ENCODE peak calls at places on chromosome 6, in eight cellular contexts. R is tibial artery, Z is testis, G is fibroblast of mammary gland, P is heart right ventricle, Q is fibroblast of the aortic adventitia, O is psoas muscle, Y is HepG2. H is an unnamed sample.

GRCh38 chr6:129635396-129636164 is 74.4 kb downstream of the ARHGAP18 start:
- DNase-seq in R (no peak), Z (no peak), G (peak), P (peak), Q (peak), O (no peak), Y (no peak), H (peak)

GRCh38 chr6:68760941-68761676 is 126.0 kb downstream of the ADGRB3 start:
- DNase-seq in R (no peak), Z (no peak), G (no peak), P (no peak), Q (no peak), O (no peak), Y (no peak), H (peak)

GRCh38 chr6:37783025-37783825 is 36.3 kb upstream of the ZFAND3 start:
- DNase-seq in R (peak), Z (peak), G (peak), P (no peak), Q (peak), O (peak), Y (no peak), H (peak)

GRCh38 chr6:106767271-106767670 is 137.9 kb downstream of the QRSL1 start:
- DNase-seq in R (no peak), Z (no peak), G (no peak), P (no peak), Q (no peak), O (no peak), Y (no peak), H (no peak)

GRCh38 chr6:150492941-150493340 is 106.7 kb upstream of the PLEKHG1 start:
- DNase-seq in R (no peak), Z (no peak), G (peak), P (no peak), Q (peak), O (no peak), Y (no peak), H (peak)

GRCh38 chr6:139828751-139829519 is 454.5 kb upstream of the CITED2 start:
- DNase-seq in R (no peak), Z (peak), G (no peak), P (no peak), Q (peak), O (no peak), Y (no peak), H (peak)

GRCh38 chr6:25700841-25701240 is 48.8 kb downstream of the SCGN start:
- DNase-seq in R (no peak), Z (no peak), G (no peak), P (no peak), Q (no peak), O (no peak), Y (no peak), H (no peak)

GRCh38 chr6:109460161-109460830 is 4.7 kb upstream of the MICAL1 start:
- DNase-seq in R (no peak), Z (no peak), G (no peak), P (no peak), Q (no peak), O (no peak), Y (no peak), H (no peak)

GRCh38 chr6:157596886-157597285 is 215.9 kb downstream of the ZDHHC14 start:
- DNase-seq in R (no peak), Z (peak), G (no peak), P (no peak), Q (no peak), O (no peak), Y (no peak), H (no peak)

GRCh38 chr6:29617782-29618557 is 15.0 kb downstream of the GABBR1 start:
- DNase-seq in R (no peak), Z (no peak), G (no peak), P (no peak), Q (no peak), O (no peak), Y (no peak), H (no peak)

GRCh38 chr6:28002181-28002580 is 45.1 kb downstream of the OR2B6 start:
- DNase-seq in R (no peak), Z (no peak), G (no peak), P (no peak), Q (no peak), O (no peak), Y (no peak), H (no peak)

GRCh38 chr6:80001337-80001736 is 3.1 kb upstream of the TTK start:
- DNase-seq in R (no peak), Z (no peak), G (no peak), P (no peak), Q (no peak), O (no peak), Y (no peak), H (no peak)

GRCh38 chr6:61868507-61869080 is 417.4 kb downstream of the KHDRBS2 start:
- DNase-seq in R (no peak), Z (no peak), G (no peak), P (no peak), Q (no peak), O (no peak), Y (no peak), H (no peak)

GRCh38 chr6:143015300-143015706 is 45.4 kb upstream of the AIG1 start:
- DNase-seq in R (no peak), Z (no peak), G (peak), P (no peak), Q (no peak), O (no peak), Y (no peak), H (peak)

GRCh38 chr6:46845126-46845525 is 51.9 kb downstream of the MEP1A start:
- DNase-seq in R (no peak), Z (no peak), G (no peak), P (no peak), Q (no peak), O (no peak), Y (no peak), H (no peak)

GRCh38 chr6:165227644-165228329 is 81.6 kb downstream of the C6orf118 start:
- DNase-seq in R (no peak), Z (no peak), G (peak), P (no peak), Q (peak), O (no peak), Y (no peak), H (peak)

GRCh38 chr6:20630617-20631448 is 96.6 kb downstream of the CDKAL1 start:
- DNase-seq in R (no peak), Z (no peak), G (no peak), P (no peak), Q (no peak), O (no peak), Y (peak), H (no peak)

GRCh38 chr6:131059486-131059885 is 3.6 kb downstream of the EPB41L2 start:
- DNase-seq in R (no peak), Z (no peak), G (peak), P (no peak), Q (peak), O (no peak), Y (no peak), H (peak)

GRCh38 chr6:139030211-139030530 is 1.6 kb downstream of the ABRACL start:
- DNase-seq in R (no peak), Z (no peak), G (no peak), P (no peak), Q (no peak), O (no peak), Y (no peak), H (peak)

GRCh38 chr6:79446006-79446405 is 91.2 kb downstream of the LCA5 start:
- DNase-seq in R (no peak), Z (no peak), G (peak), P (no peak), Q (no peak), O (no peak), Y (no peak), H (no peak)

GRCh38 chr6:82270791-82271392 is 23.3 kb upstream of the IBTK start:
- DNase-seq in R (no peak), Z (no peak), G (peak), P (no peak), Q (peak), O (no peak), Y (peak), H (peak)

GRCh38 chr6:138782243-138782642 is 8.7 kb downstream of the CCDC28A start:
- DNase-seq in R (no peak), Z (no peak), G (no peak), P (no peak), Q (no peak), O (no peak), Y (no peak), H (no peak)

GRCh38 chr6:3893914-3894313 is 44.7 kb downstream of the FAM50B start:
- DNase-seq in R (no peak), Z (no peak), G (no peak), P (no peak), Q (no peak), O (no peak), Y (no peak), H (no peak)

GRCh38 chr6:15505463-15505918 is 157.3 kb downstream of the DTNBP1 start:
- DNase-seq in R (no peak), Z (no peak), G (no peak), P (no peak), Q (no peak), O (peak), Y (no peak), H (no peak)

GRCh38 chr6:30020629-30021028 is 40.4 kb upstream of the POLR1H start:
- DNase-seq in R (no peak), Z (no peak), G (no peak), P (no peak), Q (no peak), O (no peak), Y (no peak), H (no peak)

GRCh38 chr6:158008894-158009891 is 27.5 kb downstream of the SYNJ2 start:
- DNase-seq in R (peak), Z (peak), G (peak), P (peak), Q (peak), O (peak), Y (no peak), H (peak)

GRCh38 chr6:111530777-111531176 is 47.8 kb upstream of the REV3L start:
- DNase-seq in R (no peak), Z (no peak), G (no peak), P (no peak), Q (no peak), O (no peak), Y (no peak), H (no peak)

GRCh38 chr6:129606664-129607063 is 103.3 kb downstream of the ARHGAP18 start:
- DNase-seq in R (no peak), Z (no peak), G (peak), P (no peak), Q (no peak), O (no peak), Y (no peak), H (peak)

GRCh38 chr6:31915756-31916155 is 11.8 kb upstream of the C2 start:
- DNase-seq in R (no peak), Z (no peak), G (no peak), P (no peak), Q (no peak), O (no peak), Y (no peak), H (no peak)

GRCh38 chr6:30818426-30818841 is 65.9 kb upstream of the DDR1 start:
- DNase-seq in R (no peak), Z (no peak), G (peak), P (no peak), Q (peak), O (no peak), Y (no peak), H (peak)

GRCh38 chr6:81304486-81304885 is 448.0 kb downstream of the TENT5A start:
- DNase-seq in R (no peak), Z (no peak), G (peak), P (no peak), Q (peak), O (no peak), Y (no peak), H (peak)

GRCh38 chr6:107616776-107617175 is 126.9 kb downstream of the SOBP start:
- DNase-seq in R (no peak), Z (no peak), G (no peak), P (no peak), Q (no peak), O (no peak), Y (no peak), H (no peak)

GRCh38 chr6:13711384-13711725 is 280 bp downstream of the RANBP9 start:
- DNase-seq in R (peak), Z (no peak), G (no peak), P (no peak), Q (no peak), O (no peak), Y (no peak), H (no peak)
- TF ChIP-seq CTCF in R (peak), Z (no peak), G (no peak), P (no peak), Q (peak), O (peak), Y (peak), H (peak)

GRCh38 chr6:41200296-41200900 is 551 bp downstream of the TREML2 start:
- DNase-seq in R (peak), Z (peak), G (peak), P (no peak), Q (peak), O (no peak), Y (no peak), H (peak)

GRCh38 chr6:41204156-41204555 is 3.2 kb upstream of the TREML2 start:
- DNase-seq in R (no peak), Z (no peak), G (no peak), P (no peak), Q (no peak), O (no peak), Y (no peak), H (no peak)

GRCh38 chr6:41200901-41201783 is at the start of gene TREML2:
- DNase-seq in R (no peak), Z (no peak), G (no peak), P (no peak), Q (no peak), O (no peak), Y (no peak), H (no peak)

GRCh38 chr6:41199427-41200246 is 1.3 kb downstream of the TREML2 start:
- DNase-seq in R (no peak), Z (no peak), G (no peak), P (no peak), Q (no peak), O (no peak), Y (no peak), H (no peak)

GRCh38 chr6:41201784-41202181 is 834 bp upstream of the TREML2 start:
- DNase-seq in R (no peak), Z (no peak), G (no peak), P (no peak), Q (no peak), O (no peak), Y (no peak), H (no peak)
- H3K4me3 ChIP-seq in R (no peak), Z (no peak), G (no peak), P (no peak), Q (no peak), O (no peak), Y (no peak), H (no peak)

DNA sequence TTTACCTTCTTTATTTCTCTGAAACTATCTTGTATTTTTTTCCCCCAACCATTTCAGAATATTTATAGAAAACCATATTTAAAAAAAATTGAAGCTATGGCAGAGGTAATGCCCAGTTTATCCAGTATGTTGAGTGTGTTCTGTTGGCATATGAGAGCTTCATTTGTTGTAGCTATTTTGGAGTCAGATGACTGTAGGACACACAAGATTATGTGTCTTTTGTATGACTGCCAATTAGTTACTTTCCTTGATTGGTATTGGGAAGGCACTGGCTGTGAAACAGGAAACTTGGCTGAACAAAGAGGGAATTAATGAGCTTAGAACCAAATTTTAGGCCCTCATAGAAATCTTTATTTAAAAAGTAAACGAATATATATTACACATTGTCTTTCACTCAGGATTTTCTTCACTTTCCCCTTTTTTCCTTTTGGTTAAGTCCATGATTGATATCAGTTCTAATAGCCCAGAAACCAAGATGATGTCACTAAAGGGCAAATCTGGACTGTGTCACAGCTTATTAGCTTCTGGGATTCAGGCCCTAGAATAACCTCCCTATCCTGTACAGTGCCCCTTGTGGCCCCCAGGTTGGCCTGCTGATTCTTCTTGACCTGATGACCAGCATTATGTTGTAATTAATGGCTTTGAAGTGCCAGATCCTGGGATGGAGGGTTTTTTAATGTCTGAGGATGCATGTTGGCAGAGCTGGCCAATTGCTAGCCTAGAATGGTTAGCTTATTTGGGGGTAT is 10.1 kb downstream of the CDC5L start:
- DNase-seq in R (no peak), Z (no peak), G (no peak), P (no peak), Q (no peak), O (no peak), Y (peak), H (no peak)
- TF ChIP-seq CTCF in R (no peak), Z (no peak), G (no peak), P (no peak), Q (no peak), O (no peak), Y (no peak), H (no peak)

GRCh38 chr6:136439514-136440186 is 110.6 kb downstream of the MAP7 start:
- DNase-seq in R (no peak), Z (no peak), G (no peak), P (no peak), Q (no peak), O (no peak), Y (no peak), H (no peak)

GRCh38 chr6:136438445-136438844 is 111.8 kb downstream of the MAP7 start:
- DNase-seq in R (no peak), Z (no peak), G (no peak), P (no peak), Q (no peak), O (no peak), Y (no peak), H (no peak)

GRCh38 chr6:136437246-136437645 is 113.0 kb downstream of the MAP7 start:
- DNase-seq in R (no peak), Z (no peak), G (no peak), P (no peak), Q (no peak), O (no peak), Y (no peak), H (no peak)

GRCh38 chr6:136440187-136440582 is 110.0 kb downstream of the MAP7 start:
- DNase-seq in R (no peak), Z (no peak), G (no peak), P (no peak), Q (no peak), O (no peak), Y (no peak), H (no peak)

DNA sequence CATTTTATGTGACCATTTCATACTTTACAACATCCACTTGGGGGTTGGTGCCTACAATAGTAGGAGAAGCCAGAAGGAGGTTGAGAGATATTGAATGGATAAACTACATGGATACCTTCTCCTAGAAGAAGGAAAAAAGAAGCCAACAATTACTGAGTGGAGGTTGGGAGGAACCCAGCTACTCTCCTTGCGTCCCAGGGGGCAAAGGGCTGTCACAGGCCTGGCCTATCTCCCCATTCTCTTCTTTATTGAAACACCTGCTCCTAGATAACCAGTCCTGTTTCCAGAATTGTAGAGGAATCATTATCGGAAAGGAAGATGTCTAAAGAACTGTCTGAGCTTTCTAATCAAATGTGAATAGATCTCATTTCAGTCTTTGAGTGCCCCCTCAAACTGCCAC is 115.1 kb downstream of the MAP7 start:
- DNase-seq in R (no peak), Z (no peak), G (no peak), P (no peak), Q (no peak), O (no peak), Y (no peak), H (no peak)
- H3K4me3 ChIP-seq in R (no peak), Z (no peak), G (no peak), P (no peak), Q (no peak), O (no peak), Y (no peak), H (no peak)

DNA sequence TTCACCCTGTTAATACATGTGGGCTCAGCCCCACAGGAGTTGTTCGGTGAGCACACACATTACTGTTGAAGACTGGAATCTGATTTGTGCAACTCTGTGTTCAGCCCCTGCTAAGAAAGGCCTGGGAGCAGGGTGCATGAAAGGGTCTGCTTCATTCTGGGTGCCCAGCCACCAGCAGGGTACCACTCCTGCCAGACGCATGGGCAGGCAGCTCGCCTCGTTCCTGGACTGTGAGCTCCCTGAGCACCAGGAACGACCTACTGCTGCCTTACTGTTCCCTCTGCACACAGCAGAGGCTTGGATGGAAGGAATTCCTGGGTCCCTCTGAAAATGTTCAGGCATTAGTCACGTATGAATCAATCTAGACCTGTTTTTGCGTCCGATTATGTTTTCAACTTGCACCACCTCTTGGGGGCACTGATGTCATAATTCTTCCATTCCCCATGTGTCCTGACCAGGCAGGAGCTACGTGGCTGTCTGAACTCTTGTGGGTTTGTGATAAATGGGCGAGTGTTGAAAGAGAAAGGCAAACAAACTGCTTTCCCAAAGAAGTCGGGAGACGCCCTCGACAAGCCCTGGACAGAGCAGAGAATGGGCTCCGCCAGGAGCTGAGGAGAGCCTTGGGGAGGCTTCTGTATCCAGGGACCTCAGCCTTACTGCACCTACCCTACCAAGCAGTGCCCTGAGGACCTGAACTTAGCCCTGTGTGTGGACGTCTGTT is 123.9 kb downstream of the LY86 start:
- DNase-seq in R (no peak), Z (no peak), G (peak), P (no peak), Q (peak), O (no peak), Y (peak), H (peak)
- TF ChIP-seq CTCF in R (no peak), Z (no peak), G (no peak), P (no peak), Q (no peak), O (no peak), Y (peak), H (no peak)

GRCh38 chr6:122400467-122401089 is 1.1 kb downstream of the HSF2 start:
- DNase-seq in R (no peak), Z (no peak), G (peak), P (no peak), Q (peak), O (no peak), Y (no peak), H (no peak)

GRCh38 chr6:122399348-122400120 is at the start of gene HSF2:
- DNase-seq in R (peak), Z (peak), G (peak), P (peak), Q (peak), O (peak), Y (peak), H (peak)

GRCh38 chr6:122400121-122400450 is 634 bp downstream of the HSF2 start:
- DNase-seq in R (peak), Z (no peak), G (peak), P (peak), Q (peak), O (peak), Y (peak), H (peak)

GRCh38 chr6:122399055-122399347 is 451 bp upstream of the HSF2 start:
- DNase-seq in R (no peak), Z (no peak), G (no peak), P (no peak), Q (no peak), O (no peak), Y (no peak), H (no peak)

GRCh38 chr6:122401104-122401503 is 1.7 kb downstream of the HSF2 start:
- DNase-seq in R (no peak), Z (no peak), G (no peak), P (no peak), Q (no peak), O (no peak), Y (no peak), H (no peak)
- H3K4me3 ChIP-seq in R (no peak), Z (no peak), G (no peak), P (no peak), Q (no peak), O (peak), Y (peak), H (no peak)